ENCODE peak calls at places on chromosomes 1 and 21, in eight cellular contexts. One of them, this sample, is unnamed.

GRCh38 chr1:234980657-234981396 is 147.8 kb downstream of the TOMM20 start:
- DNase-seq in heart left ventricle: peak; percentile 89
- DNase-seq in kidney: peak; percentile 95
- DNase-seq in PC-9: peak; percentile 96
- DNase-seq in mucosa of descending colon: peak; percentile 67
- DNase-seq in cardiac fibroblast: peak; percentile 99
- DNase-seq in coronary artery: peak; percentile 97
- DNase-seq in AG10803: peak; percentile 97
- DNase-seq in this sample: peak; percentile 73

GRCh38 chr1:58917436-58917835 is 133.6 kb upstream of the JUN start:
- DNase-seq in heart left ventricle: no peak
- DNase-seq in kidney: no peak
- DNase-seq in PC-9: no peak
- DNase-seq in mucosa of descending colon: no peak
- DNase-seq in cardiac fibroblast: no peak
- DNase-seq in coronary artery: no peak
- DNase-seq in AG10803: no peak
- DNase-seq in this sample: no peak

GRCh38 chr1:13992489-13993285 is 292.7 kb downstream of the PRDM2 start:
- DNase-seq in heart left ventricle: no peak
- DNase-seq in kidney: no peak
- DNase-seq in PC-9: no peak
- DNase-seq in mucosa of descending colon: no peak
- DNase-seq in cardiac fibroblast: peak; percentile 10
- DNase-seq in coronary artery: no peak
- DNase-seq in AG10803: no peak
- DNase-seq in this sample: no peak

GRCh38 chr1:212557739-212558664 is 50.6 kb upstream of the ATF3 start:
- DNase-seq in heart left ventricle: peak; percentile 65
- DNase-seq in kidney: peak; percentile 90
- DNase-seq in PC-9: no peak
- DNase-seq in mucosa of descending colon: peak; percentile 73
- DNase-seq in cardiac fibroblast: peak; percentile 9
- DNase-seq in coronary artery: no peak
- DNase-seq in AG10803: peak; percentile 27
- DNase-seq in this sample: peak; percentile 66

GRCh38 chr1:165225650-165226049 is 130.9 kb downstream of the LMX1A start:
- DNase-seq in heart left ventricle: no peak
- DNase-seq in kidney: no peak
- DNase-seq in PC-9: no peak
- DNase-seq in mucosa of descending colon: no peak
- DNase-seq in cardiac fibroblast: no peak
- DNase-seq in coronary artery: no peak
- DNase-seq in AG10803: no peak
- DNase-seq in this sample: no peak

GRCh38 chr1:5509664-5510452 is 482.4 kb downstream of the NPHP4 start:
- DNase-seq in heart left ventricle: peak; percentile 46
- DNase-seq in kidney: peak; percentile 77
- DNase-seq in PC-9: no peak
- DNase-seq in mucosa of descending colon: peak; percentile 72
- DNase-seq in cardiac fibroblast: peak; percentile 38
- DNase-seq in coronary artery: no peak
- DNase-seq in AG10803: peak; percentile 29
- DNase-seq in this sample: peak; percentile 61

GRCh38 chr1:62288669-62289068 is 30.6 kb downstream of the KANK4 start:
- DNase-seq in heart left ventricle: no peak
- DNase-seq in kidney: no peak
- DNase-seq in PC-9: no peak
- DNase-seq in mucosa of descending colon: no peak
- DNase-seq in cardiac fibroblast: no peak
- DNase-seq in coronary artery: no peak
- DNase-seq in AG10803: no peak
- DNase-seq in this sample: no peak

GRCh38 chr1:181551249-181551648 is 67.9 kb downstream of the CACNA1E start:
- DNase-seq in heart left ventricle: no peak
- DNase-seq in kidney: no peak
- DNase-seq in PC-9: no peak
- DNase-seq in mucosa of descending colon: peak; percentile 33
- DNase-seq in cardiac fibroblast: no peak
- DNase-seq in coronary artery: no peak
- DNase-seq in AG10803: peak; percentile 1
- DNase-seq in this sample: no peak

GRCh38 chr1:17966341-17966740 is 141.3 kb upstream of the IGSF21 start:
- DNase-seq in heart left ventricle: no peak
- DNase-seq in kidney: no peak
- DNase-seq in PC-9: no peak
- DNase-seq in mucosa of descending colon: no peak
- DNase-seq in cardiac fibroblast: no peak
- DNase-seq in coronary artery: no peak
- DNase-seq in AG10803: no peak
- DNase-seq in this sample: no peak

GRCh38 chr1:92410706-92411105 is 76.0 kb downstream of the GFI1 start:
- DNase-seq in heart left ventricle: no peak
- DNase-seq in kidney: no peak
- DNase-seq in PC-9: no peak
- DNase-seq in mucosa of descending colon: peak; percentile 32
- DNase-seq in cardiac fibroblast: no peak
- DNase-seq in coronary artery: no peak
- DNase-seq in AG10803: no peak
- DNase-seq in this sample: no peak

GRCh38 chr1:210151063-210151672 is 81.4 kb upstream of the SERTAD4 start:
- DNase-seq in heart left ventricle: no peak
- DNase-seq in kidney: no peak
- DNase-seq in PC-9: no peak
- DNase-seq in mucosa of descending colon: no peak
- DNase-seq in cardiac fibroblast: no peak
- DNase-seq in coronary artery: no peak
- DNase-seq in AG10803: no peak
- DNase-seq in this sample: no peak

GRCh38 chr1:169115891-169116585 is 9.5 kb downstream of the ATP1B1 start:
- DNase-seq in heart left ventricle: peak; percentile 80
- DNase-seq in kidney: peak; percentile 90
- DNase-seq in PC-9: no peak
- DNase-seq in mucosa of descending colon: peak; percentile 85
- DNase-seq in cardiac fibroblast: no peak
- DNase-seq in coronary artery: no peak
- DNase-seq in AG10803: no peak
- DNase-seq in this sample: peak; percentile 92

GRCh38 chr1:65423884-65424655 is 3.6 kb downstream of the LEPR start:
- DNase-seq in heart left ventricle: no peak
- DNase-seq in kidney: no peak
- DNase-seq in PC-9: peak; percentile 91
- DNase-seq in mucosa of descending colon: no peak
- DNase-seq in cardiac fibroblast: peak; percentile 96
- DNase-seq in coronary artery: no peak
- DNase-seq in AG10803: peak; percentile 96
- DNase-seq in this sample: no peak

GRCh38 chr1:225962440-225962975 is 21.5 kb upstream of the LEFTY2 start:
- DNase-seq in heart left ventricle: no peak
- DNase-seq in kidney: no peak
- DNase-seq in PC-9: no peak
- DNase-seq in mucosa of descending colon: peak; percentile 86
- DNase-seq in cardiac fibroblast: peak; percentile 24
- DNase-seq in coronary artery: no peak
- DNase-seq in AG10803: no peak
- DNase-seq in this sample: peak; percentile 66

GRCh38 chr1:234000557-234001081 is 96.1 kb downstream of the SLC35F3 start:
- DNase-seq in heart left ventricle: no peak
- DNase-seq in kidney: no peak
- DNase-seq in PC-9: no peak
- DNase-seq in mucosa of descending colon: no peak
- DNase-seq in cardiac fibroblast: no peak
- DNase-seq in coronary artery: no peak
- DNase-seq in AG10803: no peak
- DNase-seq in this sample: no peak

GRCh38 chr1:223225061-223225460 is 82.0 kb upstream of the TLR5 start:
- DNase-seq in heart left ventricle: no peak
- DNase-seq in kidney: no peak
- DNase-seq in PC-9: no peak
- DNase-seq in mucosa of descending colon: no peak
- DNase-seq in cardiac fibroblast: no peak
- DNase-seq in coronary artery: peak; percentile 56
- DNase-seq in AG10803: no peak
- DNase-seq in this sample: no peak

GRCh38 chr1:150066838-150067183 is 765 bp upstream of the VPS45 start:
- DNase-seq in heart left ventricle: peak; percentile 66
- DNase-seq in kidney: peak; percentile 86
- DNase-seq in PC-9: no peak
- DNase-seq in mucosa of descending colon: peak; percentile 55
- DNase-seq in cardiac fibroblast: no peak
- DNase-seq in coronary artery: peak; percentile 84
- DNase-seq in AG10803: no peak
- DNase-seq in this sample: peak; percentile 34

GRCh38 chr1:244868484-244869363 is 4.4 kb upstream of the HNRNPU start:
- DNase-seq in heart left ventricle: no peak
- DNase-seq in kidney: no peak
- DNase-seq in PC-9: no peak
- DNase-seq in mucosa of descending colon: no peak
- DNase-seq in cardiac fibroblast: no peak
- DNase-seq in coronary artery: no peak
- DNase-seq in AG10803: no peak
- DNase-seq in this sample: no peak

GRCh38 chr1:12501661-12502060 is 116.3 kb downstream of the DHRS3 start:
- DNase-seq in heart left ventricle: no peak
- DNase-seq in kidney: no peak
- DNase-seq in PC-9: no peak
- DNase-seq in mucosa of descending colon: no peak
- DNase-seq in cardiac fibroblast: peak; percentile 58
- DNase-seq in coronary artery: no peak
- DNase-seq in AG10803: peak; percentile 63
- DNase-seq in this sample: no peak

GRCh38 chr1:202122639-202123335 is at the start of gene GPR37L1:
- DNase-seq in heart left ventricle: peak; percentile 69
- DNase-seq in kidney: no peak
- DNase-seq in PC-9: peak; percentile 51
- DNase-seq in mucosa of descending colon: no peak
- DNase-seq in cardiac fibroblast: peak; percentile 64
- DNase-seq in coronary artery: no peak
- DNase-seq in AG10803: no peak
- DNase-seq in this sample: peak; percentile 44

GRCh38 chr1:3772715-3773571 is at the start of gene SMIM1:
- DNase-seq in heart left ventricle: no peak
- DNase-seq in kidney: peak; percentile 76
- DNase-seq in PC-9: no peak
- DNase-seq in mucosa of descending colon: peak; percentile 17
- DNase-seq in cardiac fibroblast: no peak
- DNase-seq in coronary artery: no peak
- DNase-seq in AG10803: no peak
- DNase-seq in this sample: peak; percentile 47

GRCh38 chr1:172108494-172108893 is 267.2 kb downstream of the DNM3 start:
- DNase-seq in heart left ventricle: no peak
- DNase-seq in kidney: no peak
- DNase-seq in PC-9: no peak
- DNase-seq in mucosa of descending colon: no peak
- DNase-seq in cardiac fibroblast: no peak
- DNase-seq in coronary artery: no peak
- DNase-seq in AG10803: peak; percentile 59
- DNase-seq in this sample: no peak

DNA sequence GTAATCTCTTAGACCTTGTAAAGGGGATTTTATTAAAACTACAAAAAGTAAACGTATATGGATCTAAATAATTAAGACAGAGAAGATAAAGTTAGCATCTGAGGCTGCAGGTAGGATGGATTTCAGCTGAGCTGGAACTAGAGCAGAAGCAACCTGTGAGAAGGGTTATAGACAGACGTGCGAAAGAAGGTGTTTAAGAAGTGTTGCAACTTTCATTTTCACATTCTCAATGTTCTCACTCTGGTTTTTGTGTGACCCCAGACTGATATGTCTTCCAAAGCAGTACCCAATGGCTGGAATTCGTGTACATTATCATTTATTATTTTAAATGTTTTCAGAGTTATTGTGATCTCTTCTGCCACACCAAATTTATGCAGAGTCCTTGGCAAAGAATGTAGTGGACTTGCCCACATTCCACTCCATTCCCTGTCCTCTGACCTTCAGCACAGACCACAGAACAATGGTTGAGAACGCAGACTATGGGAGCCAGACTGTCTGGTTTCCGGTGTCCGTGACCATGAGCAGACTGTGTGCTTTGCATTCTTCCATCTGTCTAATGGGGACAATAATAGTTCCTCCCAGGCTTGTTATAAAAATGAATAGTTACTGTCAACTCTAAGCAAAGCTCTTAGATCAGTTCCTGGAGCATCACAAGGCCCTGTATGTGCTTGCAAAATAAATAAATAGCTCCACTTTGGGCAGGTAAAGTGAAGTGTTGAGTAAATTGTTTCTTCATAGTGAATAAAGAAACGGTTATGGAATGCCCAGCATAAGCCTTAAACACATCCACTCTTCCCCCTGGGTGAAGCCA is 140.6 kb upstream of the SAMSN1 start:
- DNase-seq in heart left ventricle: no peak
- DNase-seq in kidney: no peak
- DNase-seq in PC-9: no peak
- DNase-seq in mucosa of descending colon: no peak
- DNase-seq in cardiac fibroblast: peak; percentile 74
- DNase-seq in coronary artery: no peak
- DNase-seq in AG10803: no peak
- DNase-seq in this sample: no peak
- H3K4me3 ChIP-seq in heart left ventricle: no peak overlapping the region
- H3K4me3 ChIP-seq in kidney: no peak overlapping the region
- H3K4me3 ChIP-seq in PC-9: no peak overlapping the region
- H3K4me3 ChIP-seq in mucosa of descending colon: no peak overlapping the region
- H3K4me3 ChIP-seq in cardiac fibroblast: no peak overlapping the region
- H3K4me3 ChIP-seq in coronary artery: no peak overlapping the region
- H3K4me3 ChIP-seq in AG10803: no peak overlapping the region
- H3K4me3 ChIP-seq in this sample: no peak overlapping the region

GRCh38 chr1:40782371-40782956 is 1.1 kb upstream of the KCNQ4 start:
- DNase-seq in heart left ventricle: peak; percentile 40
- DNase-seq in kidney: peak; percentile 80
- DNase-seq in PC-9: no peak
- DNase-seq in mucosa of descending colon: peak; percentile 67
- DNase-seq in cardiac fibroblast: no peak
- DNase-seq in coronary artery: no peak
- DNase-seq in AG10803: no peak
- DNase-seq in this sample: peak; percentile 20
- TF ChIP-seq CTCF in heart left ventricle: no peak
- TF ChIP-seq CTCF in kidney: no peak
- TF ChIP-seq CTCF in PC-9: no peak
- TF ChIP-seq CTCF in mucosa of descending colon: no peak
- TF ChIP-seq CTCF in cardiac fibroblast: no peak
- TF ChIP-seq CTCF in coronary artery: no peak
- TF ChIP-seq CTCF in AG10803: no peak
- TF ChIP-seq CTCF in this sample: no peak

GRCh38 chr1:245952383-245952989 is 554.6 kb downstream of the SMYD3 start:
- DNase-seq in heart left ventricle: no peak
- DNase-seq in kidney: no peak
- DNase-seq in PC-9: no peak
- DNase-seq in mucosa of descending colon: no peak
- DNase-seq in cardiac fibroblast: no peak
- DNase-seq in coronary artery: no peak
- DNase-seq in AG10803: no peak
- DNase-seq in this sample: no peak
- H3K4me3 ChIP-seq in heart left ventricle: no peak overlapping the region
- H3K4me3 ChIP-seq in kidney: no peak overlapping the region
- H3K4me3 ChIP-seq in PC-9: no peak overlapping the region
- H3K4me3 ChIP-seq in mucosa of descending colon: no peak overlapping the region
- H3K4me3 ChIP-seq in cardiac fibroblast: no peak overlapping the region
- H3K4me3 ChIP-seq in coronary artery: no peak overlapping the region
- H3K4me3 ChIP-seq in AG10803: no peak overlapping the region
- H3K4me3 ChIP-seq in this sample: no peak overlapping the region

GRCh38 chr21:36803801-36804452 is 105.0 kb downstream of the SIM2 start:
- DNase-seq in heart left ventricle: no peak
- DNase-seq in kidney: no peak
- DNase-seq in PC-9: no peak
- DNase-seq in mucosa of descending colon: no peak
- DNase-seq in cardiac fibroblast: no peak
- DNase-seq in coronary artery: no peak
- DNase-seq in AG10803: no peak
- DNase-seq in this sample: no peak
- TF ChIP-seq CTCF in heart left ventricle: no peak
- TF ChIP-seq CTCF in kidney: no peak
- TF ChIP-seq CTCF in PC-9: no peak
- TF ChIP-seq CTCF in mucosa of descending colon: no peak
- TF ChIP-seq CTCF in cardiac fibroblast: no peak
- TF ChIP-seq CTCF in coronary artery: no peak
- TF ChIP-seq CTCF in AG10803: no peak
- TF ChIP-seq CTCF in this sample: no peak